ENCODE peak calls at places on chromosomes 7 and 10, in six cellular contexts. One of them, this sample, is unnamed.

GRCh38 chr7:100867040-100867795 is at the start of gene TRIP6:
- DNase-seq in left lung: peak
- DNase-seq in IMR-90: peak
- DNase-seq in A549: peak
- DNase-seq in prostate gland: peak
- DNase-seq in fibroblast of lung: peak
- DNase-seq in this sample: peak

GRCh38 chr7:29231671-29232267 is 37.2 kb downstream of the CHN2 start:
- DNase-seq in A549: no peak
- DNase-seq in prostate gland: no peak
- DNase-seq in IMR-90: no peak
- DNase-seq in fibroblast of lung: no peak
- DNase-seq in left lung: no peak
- DNase-seq in this sample: no peak

GRCh38 chr10:117138838-117139580 is 939 bp upstream of the VAX1 start:
- DNase-seq in fibroblast of lung: no peak
- DNase-seq in prostate gland: no peak
- DNase-seq in IMR-90: no peak
- DNase-seq in left lung: no peak
- DNase-seq in A549: no peak
- DNase-seq in this sample: no peak

GRCh38 chr7:139505563-139505962 is 17.9 kb upstream of the CLEC2L start:
- DNase-seq in left lung: no peak
- DNase-seq in fibroblast of lung: no peak
- DNase-seq in IMR-90: no peak
- DNase-seq in prostate gland: no peak
- DNase-seq in A549: peak
- DNase-seq in this sample: no peak

GRCh38 chr7:107939472-107940145 is 48.6 kb downstream of the DLD start:
- DNase-seq in prostate gland: no peak
- DNase-seq in fibroblast of lung: peak
- DNase-seq in left lung: no peak
- DNase-seq in A549: no peak
- DNase-seq in IMR-90: peak
- DNase-seq in this sample: no peak

GRCh38 chr7:70704921-70705346 is 427.0 kb upstream of the GALNT17 start:
- DNase-seq in fibroblast of lung: peak
- DNase-seq in A549: no peak
- DNase-seq in IMR-90: no peak
- DNase-seq in prostate gland: no peak
- DNase-seq in left lung: no peak
- DNase-seq in this sample: no peak

GRCh38 chr7:90621130-90621891 is 25.2 kb downstream of the CDK14 start:
- DNase-seq in A549: no peak
- DNase-seq in IMR-90: no peak
- DNase-seq in fibroblast of lung: no peak
- DNase-seq in left lung: no peak
- DNase-seq in prostate gland: no peak
- DNase-seq in this sample: no peak

GRCh38 chr7:51082940-51083533 is 233.6 kb downstream of the COBL start:
- DNase-seq in IMR-90: no peak
- DNase-seq in fibroblast of lung: no peak
- DNase-seq in A549: no peak
- DNase-seq in prostate gland: no peak
- DNase-seq in left lung: no peak
- DNase-seq in this sample: no peak

GRCh38 chr7:57176928-57177635 is 44.8 kb upstream of the ZNF479 start:
- DNase-seq in prostate gland: no peak
- DNase-seq in left lung: no peak
- DNase-seq in fibroblast of lung: no peak
- DNase-seq in IMR-90: no peak
- DNase-seq in A549: no peak
- DNase-seq in this sample: no peak

GRCh38 chr7:152521420-152522337 is 85.9 kb upstream of the KMT2C start:
- DNase-seq in IMR-90: no peak
- DNase-seq in left lung: no peak
- DNase-seq in fibroblast of lung: no peak
- DNase-seq in A549: peak
- DNase-seq in prostate gland: no peak
- DNase-seq in this sample: peak

DNA sequence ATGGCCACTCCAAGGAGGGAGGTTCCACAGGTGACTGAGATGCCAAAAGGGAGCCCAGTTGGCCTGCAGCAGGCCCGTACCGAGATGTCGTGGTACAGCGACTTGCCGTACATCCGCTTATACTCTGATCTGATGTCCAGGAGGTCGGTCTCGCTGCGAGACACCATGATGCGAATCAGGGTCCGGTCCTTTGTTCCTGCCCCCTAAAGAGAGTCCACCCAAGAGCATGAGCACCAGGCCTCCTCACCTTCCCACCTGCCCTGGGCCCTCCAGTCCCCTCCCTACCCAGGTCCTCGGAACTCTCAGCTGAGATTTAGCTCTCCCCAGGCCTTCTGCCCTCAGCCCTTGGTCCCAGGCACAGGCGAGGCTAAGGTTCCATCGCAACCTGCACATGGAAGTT is 25.0 kb downstream of the PLAC9 start:
- DNase-seq in left lung: no peak
- DNase-seq in fibroblast of lung: no peak
- DNase-seq in IMR-90: no peak
- DNase-seq in prostate gland: no peak
- DNase-seq in A549: no peak
- DNase-seq in this sample: no peak
- H3K27ac ChIP-seq in left lung: peak
- H3K27ac ChIP-seq in fibroblast of lung: peak
- H3K27ac ChIP-seq in IMR-90: peak
- H3K27ac ChIP-seq in prostate gland: peak
- H3K27ac ChIP-seq in A549: peak
- H3K27ac ChIP-seq in this sample: no peak

GRCh38 chr7:143325215-143325614 is 9.3 kb downstream of the CLCN1 start:
- DNase-seq in fibroblast of lung: no peak
- DNase-seq in A549: no peak
- DNase-seq in left lung: no peak
- DNase-seq in IMR-90: peak
- DNase-seq in prostate gland: no peak
- DNase-seq in this sample: no peak

GRCh38 chr7:143327903-143328302 is 12.0 kb downstream of the CLCN1 start:
- DNase-seq in IMR-90: no peak
- DNase-seq in A549: no peak
- DNase-seq in prostate gland: no peak
- DNase-seq in fibroblast of lung: no peak
- DNase-seq in left lung: no peak
- DNase-seq in this sample: no peak

GRCh38 chr7:143334244-143334643 is 18.3 kb downstream of the CLCN1 start:
- DNase-seq in prostate gland: no peak
- DNase-seq in A549: no peak
- DNase-seq in left lung: no peak
- DNase-seq in fibroblast of lung: no peak
- DNase-seq in IMR-90: peak
- DNase-seq in this sample: no peak

GRCh38 chr7:143331179-143331825 is 15.4 kb downstream of the CLCN1 start:
- DNase-seq in IMR-90: peak
- DNase-seq in fibroblast of lung: peak
- DNase-seq in left lung: peak
- DNase-seq in prostate gland: no peak
- DNase-seq in A549: peak
- DNase-seq in this sample: no peak

DNA sequence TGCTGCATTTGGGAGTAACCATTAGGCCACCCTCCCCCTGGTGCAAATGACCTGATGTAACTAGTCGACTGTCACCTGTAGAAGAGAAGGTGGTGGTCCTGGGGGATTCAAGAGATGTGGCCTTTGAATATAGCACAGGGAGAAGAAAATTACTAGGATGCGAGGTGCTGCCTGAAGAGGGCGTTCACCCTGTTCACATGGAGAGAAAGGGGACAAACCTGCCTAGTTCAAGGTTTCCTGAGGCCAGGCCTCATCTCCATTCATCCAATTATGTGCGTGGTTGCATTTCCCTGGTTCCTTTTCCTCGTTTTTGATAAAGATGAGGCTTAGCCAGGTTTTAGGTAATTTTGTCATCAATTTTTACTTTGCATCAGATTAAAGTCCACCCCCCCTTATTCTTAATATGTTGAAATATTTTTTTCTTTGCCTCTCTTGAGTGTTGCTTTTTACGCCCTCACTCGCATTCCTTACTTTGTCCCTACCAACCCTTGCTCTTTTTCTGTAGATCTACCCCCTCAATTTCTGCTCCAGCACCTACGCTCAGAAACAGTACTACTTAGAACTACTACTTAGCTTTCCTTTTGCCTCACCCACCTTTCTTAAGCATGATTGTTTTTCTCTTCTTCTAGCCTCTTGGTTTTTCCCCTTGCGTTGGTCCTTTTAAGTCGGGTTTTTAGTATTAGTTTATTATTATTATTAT is 13.7 kb downstream of the CLCN1 start:
- DNase-seq in IMR-90: no peak
- DNase-seq in A549: no peak
- DNase-seq in left lung: no peak
- DNase-seq in prostate gland: no peak
- DNase-seq in fibroblast of lung: no peak
- DNase-seq in this sample: no peak
- TF ChIP-seq CTCF in IMR-90: no peak
- TF ChIP-seq CTCF in A549: no peak
- TF ChIP-seq CTCF in left lung: no peak
- TF ChIP-seq CTCF in prostate gland: no peak
- TF ChIP-seq CTCF in fibroblast of lung: no peak
- TF ChIP-seq CTCF in this sample: no peak

GRCh38 chr10:60570941-60571340 is 181.3 kb upstream of the ANK3 start:
- DNase-seq in left lung: no peak
- DNase-seq in prostate gland: no peak
- DNase-seq in IMR-90: no peak
- DNase-seq in fibroblast of lung: peak
- DNase-seq in A549: no peak
- DNase-seq in this sample: no peak
- H3K4me3 ChIP-seq in left lung: no peak
- H3K4me3 ChIP-seq in prostate gland: no peak
- H3K4me3 ChIP-seq in IMR-90: no peak
- H3K4me3 ChIP-seq in fibroblast of lung: no peak
- H3K4me3 ChIP-seq in A549: no peak
- H3K4me3 ChIP-seq in this sample: no peak

DNA sequence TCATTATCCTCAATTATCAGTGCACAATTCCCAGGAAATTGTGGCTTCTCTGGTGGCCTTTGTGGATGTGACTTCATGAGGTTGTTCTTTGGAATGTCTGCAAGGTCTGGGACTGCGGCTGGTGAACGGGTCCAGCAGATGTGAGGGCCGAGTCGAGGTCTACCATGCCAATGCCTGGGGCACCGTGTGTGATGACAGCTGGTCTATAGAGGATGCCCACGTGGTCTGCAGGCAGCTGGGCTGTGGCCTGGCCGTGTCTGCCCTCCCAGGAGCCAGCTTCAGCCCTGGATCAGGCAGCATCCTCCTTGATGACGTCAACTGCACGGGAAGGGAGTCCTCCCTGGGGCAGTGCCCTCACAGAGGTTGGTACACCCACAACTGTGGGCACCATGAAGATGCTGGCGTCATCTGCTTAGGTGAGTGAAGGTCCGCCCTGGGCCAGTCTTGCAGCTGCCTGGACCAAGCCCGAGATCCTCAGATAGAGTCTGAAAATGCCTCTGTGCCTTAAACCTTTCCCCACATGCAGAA is 46.9 kb downstream of the CUZD1 start:
- DNase-seq in A549: no peak
- DNase-seq in left lung: no peak
- DNase-seq in prostate gland: no peak
- DNase-seq in IMR-90: no peak
- DNase-seq in fibroblast of lung: no peak
- DNase-seq in this sample: no peak
- H3K27ac ChIP-seq in A549: no peak
- H3K27ac ChIP-seq in left lung: no peak
- H3K27ac ChIP-seq in prostate gland: no peak
- H3K27ac ChIP-seq in IMR-90: no peak
- H3K27ac ChIP-seq in fibroblast of lung: no peak
- H3K27ac ChIP-seq in this sample: no peak

GRCh38 chr7:4911111-4911828 is 27.8 kb upstream of the RADIL start:
- DNase-seq in prostate gland: no peak
- DNase-seq in fibroblast of lung: no peak
- DNase-seq in IMR-90: no peak
- DNase-seq in A549: no peak
- DNase-seq in left lung: no peak
- DNase-seq in this sample: no peak

GRCh38 chr7:4919969-4920766 is 36.7 kb upstream of the RADIL start:
- DNase-seq in left lung: no peak
- DNase-seq in IMR-90: no peak
- DNase-seq in fibroblast of lung: no peak
- DNase-seq in prostate gland: no peak
- DNase-seq in A549: no peak
- DNase-seq in this sample: no peak

DNA sequence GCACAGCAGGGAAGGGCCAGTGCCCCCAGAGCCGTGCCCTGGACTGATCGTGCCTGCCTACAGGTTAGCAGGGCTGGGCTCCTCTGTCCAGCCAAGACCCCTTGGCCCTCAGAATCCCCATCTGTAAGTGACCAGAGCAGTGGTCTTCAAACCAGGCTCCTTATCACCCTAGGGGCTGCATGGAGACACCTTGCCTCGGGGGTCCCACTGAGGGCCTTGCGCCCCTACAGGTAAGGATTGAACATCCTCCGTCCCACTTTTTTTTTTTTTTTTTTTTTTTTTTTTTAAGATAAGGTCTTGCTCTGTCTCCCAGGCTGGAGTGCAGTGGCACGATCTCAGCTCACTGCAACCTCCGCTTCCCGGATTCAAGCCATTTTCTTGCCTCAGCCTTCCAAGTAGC is 32.6 kb upstream of the RADIL start:
- DNase-seq in IMR-90: no peak
- DNase-seq in fibroblast of lung: no peak
- DNase-seq in prostate gland: no peak
- DNase-seq in A549: no peak
- DNase-seq in left lung: no peak
- DNase-seq in this sample: no peak
- TF ChIP-seq CTCF in IMR-90: no peak
- TF ChIP-seq CTCF in fibroblast of lung: no peak
- TF ChIP-seq CTCF in prostate gland: no peak
- TF ChIP-seq CTCF in A549: no peak
- TF ChIP-seq CTCF in left lung: no peak
- TF ChIP-seq CTCF in this sample: no peak